ENCODE peak calls at places on chromosomes 7 and 10, in eight cellular contexts. W, X, Y, S, R, V, N and J are unnamed samples.

GRCh38 chr10:92914478-92915066 is 66.3 kb downstream of the EXOC6 start:
- DNase-seq in W (peak; percentile 69), X (peak; percentile 24), Y (peak; percentile 60), S (peak; percentile 84), R (peak; percentile 85), V (no peak), N (peak; percentile 10), J (no peak)

GRCh38 chr10:55820478-55820877 is 540.6 kb downstream of the ZWINT start:
- DNase-seq in W (no peak), X (no peak), Y (no peak), S (no peak), R (no peak), V (no peak), N (no peak), J (no peak)

GRCh38 chr10:69418052-69418752 is 1.5 kb upstream of the TACR2 start:
- DNase-seq in W (no peak), X (no peak), Y (no peak), S (peak; percentile 60), R (no peak), V (peak; percentile 32), N (no peak), J (peak; percentile 63)

GRCh38 chr10:70925377-70926214 is 37.2 kb upstream of the PCBD1 start:
- DNase-seq in W (peak; percentile 71), X (peak; percentile 26), Y (no peak), S (peak; percentile 60), R (peak; percentile 90), V (peak; percentile 89), N (no peak), J (peak; percentile 68)

GRCh38 chr10:11292576-11293302 is 275.1 kb downstream of the CELF2 start:
- DNase-seq in W (no peak), X (no peak), Y (no peak), S (no peak), R (no peak), V (no peak), N (no peak), J (no peak)

GRCh38 chr7:44390701-44391100 is 65.3 kb upstream of the CAMK2B start:
- DNase-seq in W (no peak), X (no peak), Y (no peak), S (no peak), R (peak; percentile 15), V (no peak), N (no peak), J (no peak)

GRCh38 chr10:91219371-91220193 is 881 bp upstream of the PCGF5 start:
- DNase-seq in W (no peak), X (no peak), Y (no peak), S (no peak), R (no peak), V (no peak), N (no peak), J (no peak)

GRCh38 chr7:69840248-69840647 is 242.0 kb downstream of the AUTS2 start:
- DNase-seq in W (no peak), X (no peak), Y (no peak), S (no peak), R (no peak), V (no peak), N (no peak), J (no peak)

GRCh38 chr7:41145656-41146055 is 557.2 kb downstream of the INHBA start:
- DNase-seq in W (no peak), X (no peak), Y (no peak), S (no peak), R (no peak), V (no peak), N (no peak), J (no peak)

GRCh38 chr10:13913890-13914289 is 327.1 kb downstream of the PRPF18 start:
- DNase-seq in W (no peak), X (no peak), Y (no peak), S (no peak), R (no peak), V (no peak), N (no peak), J (no peak)

GRCh38 chr10:93198401-93199175 is 124.9 kb downstream of the CYP26A1 start:
- DNase-seq in W (no peak), X (no peak), Y (no peak), S (no peak), R (peak; percentile 84), V (no peak), N (no peak), J (peak; percentile 34)

GRCh38 chr10:4710858-4711257 is 115.1 kb upstream of the AKR1E2 start:
- DNase-seq in W (no peak), X (no peak), Y (no peak), S (no peak), R (no peak), V (no peak), N (no peak), J (no peak)

GRCh38 chr10:43128331-43128730 is 9.9 kb upstream of the CSGALNACT2 start:
- DNase-seq in W (no peak), X (no peak), Y (no peak), S (no peak), R (peak; percentile 16), V (no peak), N (no peak), J (no peak)

GRCh38 chr7:122123746-122124145 is 20.3 kb downstream of the AASS start:
- DNase-seq in W (no peak), X (no peak), Y (no peak), S (no peak), R (no peak), V (no peak), N (no peak), J (no peak)

DNA sequence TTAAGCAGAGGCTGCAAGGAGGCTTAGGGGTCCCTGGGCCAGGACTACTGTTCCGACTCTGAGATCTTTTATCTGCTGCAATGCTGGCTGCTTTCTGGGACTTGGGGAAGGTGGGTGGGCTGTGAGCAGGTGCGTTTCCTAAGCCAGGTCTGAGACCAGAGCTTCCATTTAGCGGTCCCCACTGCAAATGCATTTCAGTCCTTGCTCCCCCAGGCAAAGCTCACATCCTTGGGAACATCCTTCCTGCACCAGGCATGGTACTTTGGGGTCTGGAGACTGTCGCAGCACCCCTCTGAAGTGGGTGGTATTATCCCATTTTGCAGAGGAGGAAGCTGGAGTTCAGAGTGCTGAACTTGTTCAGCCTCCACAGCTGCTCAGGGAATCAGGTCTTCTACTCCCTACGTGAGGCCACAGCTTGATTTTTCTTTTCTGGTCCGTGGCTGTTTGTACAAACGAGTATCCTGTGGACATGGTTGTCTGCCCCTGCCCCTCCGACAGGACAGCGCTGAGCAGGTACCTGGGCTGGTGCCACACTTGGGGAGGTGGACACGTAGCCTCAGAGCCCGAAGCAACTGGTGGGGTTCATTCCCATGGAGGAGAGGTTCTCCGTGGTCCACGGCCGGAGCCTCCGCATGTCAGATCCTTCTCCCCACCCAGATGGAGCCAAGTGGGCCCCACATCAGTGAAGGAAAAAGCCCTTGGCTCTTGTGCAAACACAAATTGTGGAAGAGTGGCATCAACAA is 20.0 kb downstream of the ZMIZ1 start:
- DNase-seq in W (no peak), X (no peak), Y (no peak), S (no peak), R (no peak), V (no peak), N (no peak), J (peak; percentile 34)
- H3K4me1 ChIP-seq in W (peaks cover 29% of the 10 kb centered on the region), X (peaks cover 8% of the 10 kb centered on the region), Y (peaks cover 7% of the 10 kb centered on the region), S (peaks cover 12% of the 10 kb centered on the region), R (peaks cover 15% of the 10 kb centered on the region), V (no peaks in the 10 kb centered on the region), N (peaks cover 3% of the 10 kb centered on the region), J (peaks cover 74% of the 10 kb centered on the region)

DNA sequence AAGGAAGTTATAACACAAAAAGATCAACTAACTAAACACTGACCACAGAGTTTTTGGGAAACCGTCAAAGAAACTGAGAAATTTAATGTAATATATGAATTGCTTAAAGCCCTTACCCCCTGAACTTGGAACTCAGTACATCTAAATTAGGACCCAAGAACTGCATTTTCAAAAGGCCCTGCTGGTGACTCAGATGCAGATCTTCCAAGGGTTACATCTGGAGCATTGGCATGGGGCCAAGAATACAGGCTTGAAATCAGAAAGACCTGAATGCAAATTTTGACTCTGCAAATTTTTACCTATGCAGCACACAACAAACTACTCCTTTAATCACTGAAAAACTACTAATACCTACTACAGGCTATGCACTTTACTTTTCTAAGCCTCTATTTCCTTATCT is 43.9 kb downstream of the NSUN6 start:
- DNase-seq in W (peak; percentile 78), X (no peak), Y (peak; percentile 24), S (peak; percentile 73), R (no peak), V (no peak), N (peak; percentile 29), J (no peak)
- H3K4me1 ChIP-seq in W (peaks cover 5% of the 10 kb centered on the region), X (no peaks in the 10 kb centered on the region), Y (peaks cover 3% of the 10 kb centered on the region), S (no peaks in the 10 kb centered on the region), R (peaks cover 3% of the 10 kb centered on the region), V (no peaks in the 10 kb centered on the region), N (peaks cover 20% of the 10 kb centered on the region), J (peaks cover 10% of the 10 kb centered on the region)

GRCh38 chr7:128391805-128392204 is 18.0 kb downstream of the IMPDH1 start:
- DNase-seq in W (no peak), X (no peak), Y (no peak), S (no peak), R (no peak), V (no peak), N (no peak), J (no peak)

GRCh38 chr7:128395748-128396147 is 14.0 kb downstream of the IMPDH1 start:
- DNase-seq in W (no peak), X (no peak), Y (no peak), S (no peak), R (no peak), V (no peak), N (no peak), J (no peak)

GRCh38 chr7:128394904-128395496 is 14.8 kb downstream of the IMPDH1 start:
- DNase-seq in W (no peak), X (no peak), Y (no peak), S (no peak), R (no peak), V (no peak), N (no peak), J (no peak)

GRCh38 chr7:128392446-128393327 is 17.1 kb downstream of the IMPDH1 start:
- DNase-seq in W (no peak), X (no peak), Y (no peak), S (no peak), R (no peak), V (no peak), N (no peak), J (no peak)

GRCh38 chr7:128393526-128394330 is 16.1 kb downstream of the IMPDH1 start:
- DNase-seq in W (no peak), X (no peak), Y (no peak), S (no peak), R (no peak), V (no peak), N (no peak), J (no peak)
- H3K4me1 ChIP-seq in W (peaks cover 8% of the 10 kb centered on the region), X (no peaks in the 10 kb centered on the region), Y (peaks cover 10% of the 10 kb centered on the region), S (no peaks in the 10 kb centered on the region), R (no peaks in the 10 kb centered on the region), V (no peaks in the 10 kb centered on the region), N (no peaks in the 10 kb centered on the region), J (no peaks in the 10 kb centered on the region)

GRCh38 chr10:102468683-102469082 is 17.3 kb upstream of the C10orf95 start:
- DNase-seq in W (no peak), X (no peak), Y (no peak), S (no peak), R (no peak), V (no peak), N (no peak), J (no peak)

GRCh38 chr10:102467971-102468438 is 16.7 kb upstream of the C10orf95 start:
- DNase-seq in W (no peak), X (no peak), Y (no peak), S (peak; percentile 68), R (no peak), V (no peak), N (no peak), J (peak; percentile 78)

GRCh38 chr10:102467318-102467717 is 16.0 kb upstream of the C10orf95 start:
- DNase-seq in W (no peak), X (no peak), Y (no peak), S (no peak), R (no peak), V (no peak), N (no peak), J (no peak)

GRCh38 chr10:102473445-102474331 is 22.3 kb upstream of the C10orf95 start:
- DNase-seq in W (no peak), X (no peak), Y (no peak), S (no peak), R (no peak), V (no peak), N (no peak), J (no peak)

GRCh38 chr10:102470579-102471546 is 19.5 kb upstream of the C10orf95 start:
- DNase-seq in W (no peak), X (no peak), Y (no peak), S (no peak), R (no peak), V (no peak), N (no peak), J (no peak)
- H3K4me1 ChIP-seq in W (no peaks in the 10 kb centered on the region), X (peaks cover 22% of the 10 kb centered on the region), Y (no peaks in the 10 kb centered on the region), S (no peaks in the 10 kb centered on the region), R (no peaks in the 10 kb centered on the region), V (no peaks in the 10 kb centered on the region), N (no peaks in the 10 kb centered on the region), J (peaks cover under 1% of the 10 kb centered on the region)